ENCODE peak calls at places on chromosomes 7 and 10, in four cellular contexts. One of them, this sample, is unnamed.

GRCh38 chr10:99425204-99425603 is 5.2 kb downstream of the GOT1 start:
- DNase-seq in SK-N-SH: no peak
- DNase-seq in H1: no peak
- DNase-seq in HCT116: no peak
- DNase-seq in this sample: no peak

GRCh38 chr7:158495780-158496179 is 91.8 kb downstream of the PTPRN2 start:
- DNase-seq in SK-N-SH: peak
- DNase-seq in H1: peak
- DNase-seq in HCT116: peak
- DNase-seq in this sample: no peak

GRCh38 chr10:91006001-91006751 is 85.3 kb upstream of the ANKRD1 start:
- DNase-seq in H1: no peak
- DNase-seq in HCT116: peak
- DNase-seq in SK-N-SH: peak
- DNase-seq in this sample: peak

GRCh38 chr7:144792050-144792449 is 43.8 kb downstream of the TPK1 start:
- DNase-seq in HCT116: no peak
- DNase-seq in H1: no peak
- DNase-seq in SK-N-SH: no peak
- DNase-seq in this sample: no peak

GRCh38 chr10:49187044-49187484 is 1.1 kb downstream of the TMEM273 start:
- DNase-seq in H1: no peak
- DNase-seq in SK-N-SH: no peak
- DNase-seq in HCT116: no peak
- DNase-seq in this sample: no peak

GRCh38 chr7:29253225-29253624 is 58.6 kb downstream of the CHN2 start:
- DNase-seq in H1: no peak
- DNase-seq in SK-N-SH: no peak
- DNase-seq in HCT116: no peak
- DNase-seq in this sample: no peak

GRCh38 chr10:89975716-89976243 is 274.4 kb downstream of the KIF20B start:
- DNase-seq in H1: no peak
- DNase-seq in SK-N-SH: no peak
- DNase-seq in HCT116: no peak
- DNase-seq in this sample: no peak

GRCh38 chr10:27457261-27457945 is 46.7 kb upstream of the RAB18 start:
- DNase-seq in SK-N-SH: no peak
- DNase-seq in HCT116: no peak
- DNase-seq in H1: no peak
- DNase-seq in this sample: no peak

GRCh38 chr10:12965571-12965970 is 35.9 kb downstream of the CCDC3 start:
- DNase-seq in HCT116: no peak
- DNase-seq in H1: no peak
- DNase-seq in SK-N-SH: no peak
- DNase-seq in this sample: no peak

GRCh38 chr7:18995270-18995671 is 122.2 kb downstream of the TWIST1 start:
- DNase-seq in SK-N-SH: peak
- DNase-seq in HCT116: no peak
- DNase-seq in H1: no peak
- DNase-seq in this sample: no peak

GRCh38 chr10:72277996-72278667 is 4.4 kb downstream of the DDIT4 start:
- DNase-seq in HCT116: no peak
- DNase-seq in H1: no peak
- DNase-seq in SK-N-SH: no peak
- DNase-seq in this sample: no peak

GRCh38 chr7:142152076-142152475 is 40.6 kb downstream of the MGAM2 start:
- DNase-seq in SK-N-SH: no peak
- DNase-seq in HCT116: no peak
- DNase-seq in H1: no peak
- DNase-seq in this sample: no peak

GRCh38 chr10:78804356-78805032 is 264.3 kb upstream of the ZMIZ1 start:
- DNase-seq in HCT116: no peak
- DNase-seq in H1: no peak
- DNase-seq in SK-N-SH: peak
- DNase-seq in this sample: no peak

GRCh38 chr7:48537561-48537960 is 366.3 kb downstream of the ABCA13 start:
- DNase-seq in H1: no peak
- DNase-seq in SK-N-SH: no peak
- DNase-seq in HCT116: no peak
- DNase-seq in this sample: no peak

GRCh38 chr7:98090116-98090515 is 16.5 kb upstream of the LMTK2 start:
- DNase-seq in SK-N-SH: no peak
- DNase-seq in HCT116: no peak
- DNase-seq in H1: no peak
- DNase-seq in this sample: no peak

GRCh38 chr7:156746891-156747290 is 106.3 kb downstream of the RNF32 start:
- DNase-seq in HCT116: no peak
- DNase-seq in H1: no peak
- DNase-seq in SK-N-SH: no peak
- DNase-seq in this sample: no peak

GRCh38 chr10:118930614-118931013 is 98.9 kb upstream of the NANOS1 start:
- DNase-seq in H1: no peak
- DNase-seq in SK-N-SH: no peak
- DNase-seq in HCT116: no peak
- DNase-seq in this sample: no peak

GRCh38 chr10:5423774-5424173 is 11.4 kb downstream of the NET1 start:
- DNase-seq in SK-N-SH: no peak
- DNase-seq in HCT116: no peak
- DNase-seq in H1: no peak
- DNase-seq in this sample: no peak

GRCh38 chr10:23643396-23643795 is 204.5 kb downstream of the OTUD1 start:
- DNase-seq in HCT116: no peak
- DNase-seq in SK-N-SH: no peak
- DNase-seq in H1: peak
- DNase-seq in this sample: no peak

GRCh38 chr7:44288811-44289340 is 36.5 kb downstream of the CAMK2B start:
- DNase-seq in SK-N-SH: peak
- DNase-seq in H1: no peak
- DNase-seq in HCT116: no peak
- DNase-seq in this sample: no peak

GRCh38 chr10:110629680-110630191 is 14.4 kb upstream of the RBM20 start:
- DNase-seq in SK-N-SH: no peak
- DNase-seq in HCT116: no peak
- DNase-seq in H1: no peak
- DNase-seq in this sample: no peak

GRCh38 chr10:91694170-91694794 is 61.4 kb upstream of the PPP1R3C start:
- DNase-seq in SK-N-SH: peak
- DNase-seq in HCT116: peak
- DNase-seq in H1: no peak
- DNase-seq in this sample: no peak

GRCh38 chr7:140654661-140655060 is 14.0 kb upstream of the DENND2A start:
- DNase-seq in SK-N-SH: no peak
- DNase-seq in H1: no peak
- DNase-seq in HCT116: no peak
- DNase-seq in this sample: no peak

GRCh38 chr10:121450247-121450646 is 148.0 kb downstream of the FGFR2 start:
- DNase-seq in H1: no peak
- DNase-seq in HCT116: no peak
- DNase-seq in SK-N-SH: no peak
- DNase-seq in this sample: no peak
- TF ChIP-seq POLR2AphosphoS5 in H1: no peak
- TF ChIP-seq POLR2AphosphoS5 in HCT116: no peak
- TF ChIP-seq POLR2AphosphoS5 in SK-N-SH: no peak
- TF ChIP-seq POLR2AphosphoS5 in this sample: no peak

GRCh38 chr7:26279405-26279804 is 12.3 kb upstream of the SNX10 start:
- DNase-seq in HCT116: no peak
- DNase-seq in SK-N-SH: no peak
- DNase-seq in H1: no peak
- DNase-seq in this sample: no peak
- TF ChIP-seq SIN3A in HCT116: no peak
- TF ChIP-seq SIN3A in SK-N-SH: no peak
- TF ChIP-seq SIN3A in H1: no peak
- TF ChIP-seq SIN3A in this sample: no peak

GRCh38 chr10:128964100-128964403 is 503.0 kb upstream of the MGMT start:
- DNase-seq in HCT116: no peak
- DNase-seq in H1: no peak
- DNase-seq in SK-N-SH: no peak
- DNase-seq in this sample: no peak

GRCh38 chr10:128971324-128971723 is 495.7 kb upstream of the MGMT start:
- DNase-seq in SK-N-SH: no peak
- DNase-seq in H1: no peak
- DNase-seq in HCT116: no peak
- DNase-seq in this sample: no peak

DNA sequence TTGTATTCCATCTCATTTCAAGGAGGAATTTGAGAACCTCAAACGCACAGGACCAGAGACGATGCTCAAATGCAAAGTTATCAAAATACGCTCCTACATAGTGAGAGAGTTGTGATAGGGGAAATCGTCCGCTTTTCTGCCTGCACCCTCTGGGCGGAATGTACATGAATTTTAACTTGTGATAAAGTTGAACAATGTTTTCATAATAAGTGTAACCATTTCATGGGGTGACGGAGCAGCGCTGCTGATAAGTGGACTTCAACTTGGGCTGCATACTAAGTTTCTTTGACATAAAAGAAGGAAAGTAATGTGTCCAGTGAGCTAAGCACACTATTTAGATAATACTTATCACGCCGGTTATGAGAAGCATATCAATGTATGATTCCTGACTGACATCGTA is 497.5 kb upstream of the MGMT start:
- DNase-seq in H1: no peak
- DNase-seq in HCT116: no peak
- DNase-seq in SK-N-SH: no peak
- DNase-seq in this sample: no peak
- TF ChIP-seq POLR2AphosphoS5 in H1: no peak
- TF ChIP-seq POLR2AphosphoS5 in HCT116: no peak
- TF ChIP-seq POLR2AphosphoS5 in SK-N-SH: no peak
- TF ChIP-seq POLR2AphosphoS5 in this sample: no peak

DNA sequence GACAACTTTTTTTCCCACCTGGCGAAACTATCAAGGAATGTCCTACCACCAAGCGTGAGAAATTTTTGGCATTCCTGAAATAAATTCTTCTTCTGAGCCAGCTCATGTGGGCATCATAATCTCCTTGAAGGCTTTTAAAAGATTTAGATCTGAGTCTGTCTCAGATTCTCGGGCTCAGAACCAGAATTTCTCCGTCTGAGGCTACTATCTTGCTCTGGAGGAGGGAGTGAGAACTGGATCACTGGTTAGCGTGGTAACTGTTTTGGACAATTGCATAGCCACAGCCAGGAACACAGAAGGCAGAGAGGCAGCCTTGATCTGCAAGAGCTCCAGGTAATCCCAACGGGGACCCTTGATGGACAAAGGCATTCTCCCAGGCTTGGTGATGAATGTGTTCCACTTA is 1.0 kb upstream of the PLAC9 start:
- DNase-seq in SK-N-SH: no peak
- DNase-seq in HCT116: no peak
- DNase-seq in H1: no peak
- DNase-seq in this sample: no peak
- TF ChIP-seq SIN3A in SK-N-SH: no peak
- TF ChIP-seq SIN3A in HCT116: no peak
- TF ChIP-seq SIN3A in H1: no peak
- TF ChIP-seq SIN3A in this sample: no peak

GRCh38 chr10:42990721-42991441 is 86.0 kb upstream of the RET start:
- DNase-seq in HCT116: no peak
- DNase-seq in H1: no peak
- DNase-seq in SK-N-SH: peak
- DNase-seq in this sample: no peak
- TF ChIP-seq POLR2AphosphoS5 in HCT116: no peak
- TF ChIP-seq POLR2AphosphoS5 in H1: no peak
- TF ChIP-seq POLR2AphosphoS5 in SK-N-SH: no peak
- TF ChIP-seq POLR2AphosphoS5 in this sample: no peak

GRCh38 chr7:20964214-20964613 is 177.5 kb upstream of the SP8 start:
- DNase-seq in SK-N-SH: no peak
- DNase-seq in HCT116: no peak
- DNase-seq in H1: no peak
- DNase-seq in this sample: no peak
- TF ChIP-seq SIN3A in SK-N-SH: no peak
- TF ChIP-seq SIN3A in HCT116: no peak
- TF ChIP-seq SIN3A in H1: no peak
- TF ChIP-seq SIN3A in this sample: no peak

GRCh38 chr10:121425623-121426022 is 172.6 kb downstream of the FGFR2 start:
- DNase-seq in SK-N-SH: no peak
- DNase-seq in HCT116: no peak
- DNase-seq in H1: no peak
- DNase-seq in this sample: no peak
- TF ChIP-seq POLR2AphosphoS5 in SK-N-SH: no peak
- TF ChIP-seq POLR2AphosphoS5 in HCT116: no peak
- TF ChIP-seq POLR2AphosphoS5 in H1: no peak
- TF ChIP-seq POLR2AphosphoS5 in this sample: no peak